ENCODE peak calls at places on chromosomes 16 and 17, in six cellular contexts. I is bronchial epithelial cell, V is PC-3, A is PC-9, B is AG04450, C is sigmoid colon. U is an unnamed sample.

GRCh38 chr17:55238931-55239297 is 25.8 kb upstream of the HLF start:
- DNase-seq in I (no peak), B (no peak), A (no peak), C (no peak), V (no peak), U (peak)

GRCh38 chr17:75551276-75551675 is 25.8 kb downstream of the LLGL2 start:
- DNase-seq in I (no peak), V (peak), B (no peak), A (no peak), C (no peak), U (no peak)

GRCh38 chr17:81672504-81672903 is 6.0 kb downstream of the CCDC137 start:
- DNase-seq in A (no peak), V (no peak), C (no peak), B (no peak), I (no peak), U (no peak)

GRCh38 chr16:66486199-66486772 is 59.2 kb downstream of the BEAN1 start:
- DNase-seq in I (no peak), C (peak), B (no peak), V (no peak), A (no peak), U (no peak)

GRCh38 chr16:86665319-86665675 is 86.9 kb downstream of the FOXL1 start:
- DNase-seq in A (no peak), C (no peak), V (peak), B (peak), I (peak), U (no peak)

GRCh38 chr17:21019976-21020575 is 22.7 kb downstream of the USP22 start:
- DNase-seq in I (no peak), B (no peak), A (no peak), V (peak), C (peak), U (peak)

GRCh38 chr17:34820922-34821321 is 140.3 kb downstream of the CCT6B start:
- DNase-seq in A (peak), C (no peak), I (peak), V (peak), B (no peak), U (peak)

GRCh38 chr17:39236981-39237441 is 11.3 kb upstream of the STAC2 start:
- DNase-seq in V (no peak), A (no peak), C (no peak), B (no peak), I (no peak), U (no peak)

GRCh38 chr17:19263621-19264010 is 26.4 kb downstream of the EPN2 start:
- DNase-seq in B (no peak), V (peak), A (no peak), C (peak), I (peak), U (no peak)

GRCh38 chr17:38885728-38886642 is 16.1 kb downstream of the LASP1 start:
- DNase-seq in C (no peak), A (no peak), I (no peak), V (no peak), B (no peak), U (peak)

GRCh38 chr17:45222273-45222993 is 748 bp downstream of the FMNL1 start:
- DNase-seq in A (no peak), V (no peak), C (no peak), I (no peak), B (no peak), U (no peak)

GRCh38 chr16:85187002-85187401 is 74.7 kb upstream of the CIBAR2 start:
- DNase-seq in V (no peak), C (peak), B (no peak), A (no peak), I (no peak), U (peak)

GRCh38 chr17:1577657-1578428 is 15.3 kb upstream of the PITPNA start:
- DNase-seq in I (no peak), V (no peak), B (no peak), A (no peak), C (no peak), U (no peak)

GRCh38 chr16:86611517-86611840 is 33.1 kb downstream of the FOXL1 start:
- DNase-seq in A (no peak), B (peak), C (no peak), V (no peak), I (no peak), U (no peak)

GRCh38 chr16:86734559-86735480 is 156.5 kb downstream of the FOXL1 start:
- DNase-seq in C (peak), B (no peak), I (no peak), V (no peak), A (no peak), U (no peak)

GRCh38 chr17:6712058-6712853 is 913 bp downstream of the SLC13A5 start:
- DNase-seq in B (no peak), I (peak), C (no peak), V (no peak), A (peak), U (no peak)

GRCh38 chr17:61599608-61600007 is 8.6 kb upstream of the NACA2 start:
- DNase-seq in I (no peak), A (no peak), B (no peak), V (no peak), C (no peak), U (no peak)

GRCh38 chr16:4664538-4665418 is 28.6 kb upstream of the NUDT16L1 start:
- DNase-seq in V (no peak), B (no peak), A (no peak), C (no peak), I (peak), U (no peak)

GRCh38 chr16:60367739-60368138 is 1633.6 kb upstream of the GOT2 start:
- DNase-seq in V (no peak), B (no peak), I (no peak), A (no peak), C (no peak), U (no peak)

GRCh38 chr17:29838961-29839360 is 91.1 kb downstream of the SSH2 start:
- DNase-seq in I (no peak), C (no peak), A (no peak), V (no peak), B (no peak), U (peak)

GRCh38 chr17:17682293-17682736 is 1.1 kb downstream of the RAI1 start:
- DNase-seq in A (no peak), C (peak), I (no peak), V (peak), B (no peak), U (peak)

GRCh38 chr16:67312450-67313118 is 14.0 kb downstream of the KCTD19 start:
- DNase-seq in A (peak), I (no peak), V (peak), B (no peak), C (no peak), U (no peak)

GRCh38 chr17:75181608-75182318 is 996 bp downstream of the SUMO2 start:
- DNase-seq in C (no peak), I (no peak), V (no peak), B (no peak), A (no peak), U (no peak)

GRCh38 chr17:31877911-31878702 is 19.1 kb upstream of the COPRS start:
- DNase-seq in A (no peak), B (no peak), C (no peak), V (no peak), I (no peak), U (no peak)

GRCh38 chr16:54657058-54657708 is 273.5 kb upstream of the IRX5 start:
- DNase-seq in A (peak), C (no peak), I (peak), B (no peak), V (peak), U (peak)

GRCh38 chr17:47853616-47854015 is 2.7 kb upstream of the SP6 start:
- DNase-seq in B (no peak), C (no peak), A (no peak), V (no peak), I (no peak), U (no peak)

GRCh38 chr17:79664925-79665738 is 54.3 kb upstream of the RBFOX3 start:
- DNase-seq in C (peak), V (peak), I (peak), B (no peak), A (peak), U (peak)

GRCh38 chr16:67967956-67968439 is 439 bp downstream of the SLC12A4 start:
- DNase-seq in C (no peak), B (no peak), I (no peak), V (peak), A (no peak), U (no peak)

GRCh38 chr16:84483882-84484565 is 20.4 kb downstream of the MEAK7 start:
- DNase-seq in B (no peak), C (no peak), V (no peak), I (no peak), A (no peak), U (no peak)

GRCh38 chr17:11140028-11140427 is 101.0 kb upstream of the SHISA6 start:
- DNase-seq in V (no peak), B (no peak), C (no peak), I (no peak), A (no peak), U (no peak)

GRCh38 chr16:79897444-79898146 is 297.1 kb upstream of the MAF start:
- DNase-seq in C (no peak), A (no peak), B (no peak), V (no peak), I (no peak), U (no peak)

GRCh38 chr17:68457539-68458259 is 403 bp upstream of the WIPI1 start:
- DNase-seq in C (peak), V (peak), B (peak), A (peak), I (peak), U (peak)
- TF ChIP-seq CTCF in C (no peak), V (no peak), B (no peak), A (no peak), I (no peak), U (no peak)

DNA sequence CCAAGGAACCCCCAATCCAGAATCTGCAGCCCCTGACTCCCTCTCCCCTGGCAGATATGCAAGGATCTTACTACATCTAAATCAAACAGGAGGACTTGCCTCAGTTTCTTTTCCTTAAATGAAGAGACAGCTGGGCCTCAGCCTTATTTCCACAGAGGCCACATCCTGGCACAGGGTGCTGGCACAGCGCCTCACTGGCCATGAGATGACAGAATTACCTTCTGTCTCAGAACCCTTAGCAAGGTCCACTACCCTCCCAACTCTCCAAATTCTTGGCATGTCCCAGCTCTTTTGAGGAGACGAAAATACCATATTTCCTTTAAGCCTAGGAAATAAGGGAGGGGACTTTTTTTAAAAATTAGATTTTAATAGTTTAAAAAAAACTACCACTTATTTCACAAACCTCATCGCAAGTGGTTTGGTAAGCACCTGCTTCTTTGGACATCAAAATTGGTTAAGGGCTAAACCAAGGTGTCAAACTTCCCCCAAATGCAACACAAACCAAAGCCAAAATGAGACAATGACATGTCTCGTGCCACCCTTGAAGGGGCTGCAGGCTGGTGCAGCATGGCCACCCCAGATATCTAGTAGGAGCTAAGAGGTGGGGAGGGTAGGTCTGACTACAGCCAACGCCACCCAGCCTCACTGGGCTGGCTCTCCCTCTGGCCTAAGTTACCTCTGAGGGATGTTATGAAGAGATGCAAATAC is 25.3 kb downstream of the FAM117A start:
- DNase-seq in A (no peak), B (no peak), I (no peak), V (no peak), C (no peak), U (no peak)
- H3K4me3 ChIP-seq in A (no peak), B (no peak), I (no peak), V (no peak), C (no peak), U (no peak)

GRCh38 chr17:510223-510917 is 157.8 kb upstream of the RPH3AL start:
- DNase-seq in C (no peak), V (no peak), A (no peak), B (no peak), I (no peak), U (no peak)
- TF ChIP-seq CTCF in C (no peak), V (no peak), A (no peak), B (no peak), I (no peak), U (no peak)

DNA sequence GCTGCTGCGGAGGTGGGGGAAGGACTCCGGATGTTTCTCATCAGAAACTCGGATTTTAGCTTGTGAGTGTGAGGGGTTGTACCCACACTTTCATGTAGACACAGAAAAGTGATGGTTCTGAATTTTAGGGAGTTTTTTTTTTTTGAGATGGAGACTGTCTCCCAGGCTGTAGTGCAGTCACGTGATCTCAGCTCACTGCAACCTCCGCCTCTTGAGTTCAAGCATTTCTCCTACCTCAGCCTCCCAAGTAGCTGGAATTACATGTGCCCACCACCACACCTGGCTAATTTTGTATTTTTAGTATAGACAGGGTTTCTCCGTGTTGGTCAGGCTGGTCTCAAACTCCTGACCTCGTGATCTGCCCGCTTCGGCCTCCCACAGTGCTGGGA is 22.4 kb upstream of the GNG13 start:
- DNase-seq in B (no peak), I (no peak), C (no peak), A (no peak), V (no peak), U (no peak)
- H3K4me3 ChIP-seq in B (no peak), I (no peak), C (no peak), A (no peak), V (no peak), U (no peak)